ENCODE peak calls at places on chromosomes 3 and 15, in four cellular contexts. Q is activated T-helper 1 cell treated with anti-CD3 and anti-CD28 coated beads, Interleukin-12 subunit alpha, Interleukin-12 subunit beta, Interleukin-2, Interleukin-4 antibody, amounts not matched to agents 30 ng/mL and 10 ng/mL and 1 ng/mL, durations not matched to agents 14 hours and 24 hours and 36 hours; M is sigmoid colon; H is central memory CD8-positive, alpha-beta T cell. W is an unnamed sample.
A peak's percentile ranks its signal among the peaks of the same experiment; 100 is the strongest.

GRCh38 chr15:67506775-67507747 is 13.9 kb upstream of the C15orf61 start:
- DNase-seq in Q (no peak), M (no peak), H (no peak), W (no peak)

GRCh38 chr3:127483902-127484591 is 106.5 kb downstream of the TPRA1 start:
- DNase-seq in H (no peak), Q (peak; percentile 52), M (peak; percentile 46), W (peak; percentile 30)

GRCh38 chr3:160707187-160707789 is 30.3 kb downstream of the ARL14 start:
- DNase-seq in H (no peak), Q (peak; percentile 8), M (no peak), W (peak; percentile 4)

GRCh38 chr3:177208746-177209145 is 11.5 kb upstream of the TBL1XR1 start:
- DNase-seq in M (no peak), H (no peak), Q (no peak), W (no peak)

GRCh38 chr3:158789592-158789991 is 12.3 kb upstream of the MFSD1 start:
- DNase-seq in Q (no peak), M (no peak), H (no peak), W (no peak)

GRCh38 chr3:126116526-126116925 is 32.6 kb upstream of the SLC41A3 start:
- DNase-seq in H (no peak), Q (no peak), M (no peak), W (no peak)

GRCh38 chr3:16801223-16801622 is 83.5 kb upstream of the PLCL2 start:
- DNase-seq in H (no peak), M (no peak), Q (no peak), W (no peak)

GRCh38 chr3:141191097-141191749 is 40.4 kb upstream of the PXYLP1 start:
- DNase-seq in M (no peak), H (no peak), Q (no peak), W (no peak)

GRCh38 chr3:125003369-125003853 is 52.4 kb downstream of the HEG1 start:
- DNase-seq in Q (no peak), H (no peak), M (peak; percentile 91), W (no peak)

GRCh38 chr3:22263042-22263441 is 512.0 kb upstream of the ZNF385D start:
- DNase-seq in Q (no peak), M (no peak), H (no peak), W (no peak)

GRCh38 chr3:128788268-128788869 is 62.4 kb downstream of the RAB7A start:
- DNase-seq in H (no peak), Q (no peak), M (no peak), W (no peak)

GRCh38 chr3:178117641-178118040 is 418.6 kb upstream of the KCNMB2 start:
- DNase-seq in Q (no peak), H (no peak), M (no peak), W (no peak)

GRCh38 chr15:48427960-48428547 is 96.8 kb downstream of the DUT start:
- DNase-seq in M (no peak), H (no peak), Q (no peak), W (no peak)

GRCh38 chr3:195384952-195385351 is 57.9 kb downstream of the ACAP2 start:
- DNase-seq in Q (no peak), M (no peak), H (no peak), W (no peak)

GRCh38 chr3:27279153-27279552 is 90.0 kb downstream of the NEK10 start:
- DNase-seq in Q (no peak), M (no peak), H (no peak), W (no peak)

GRCh38 chr15:45114076-45114750 is at the start of the genes DUOX2 and DUOXA2:
- DNase-seq in M (no peak), H (no peak), Q (no peak), W (no peak)

GRCh38 chr3:81484532-81484931 is 276.9 kb downstream of the GBE1 start:
- DNase-seq in Q (no peak), H (no peak), M (no peak), W (no peak)

GRCh38 chr3:71393093-71393492 is 190.4 kb downstream of the FOXP1 start:
- DNase-seq in Q (no peak), H (no peak), M (no peak), W (no peak)

GRCh38 chr3:127760361-127760760 is 62.0 kb downstream of the MGLL start:
- DNase-seq in Q (no peak), H (no peak), M (peak; percentile 89), W (no peak)

GRCh38 chr3:11128682-11129632 is 25.3 kb upstream of the HRH1 start:
- DNase-seq in H (no peak), Q (no peak), M (no peak), W (no peak)

GRCh38 chr3:135752851-135753250 is 212.7 kb upstream of the PPP2R3A start:
- DNase-seq in Q (no peak), H (no peak), M (no peak), W (no peak)

GRCh38 chr3:40079203-40079844 is 230.2 kb upstream of the EIF1B start:
- DNase-seq in M (no peak), H (no peak), Q (no peak), W (no peak)

W was measured in T-cell.